ENCODE peak calls at places on chromosomes 16 and 17, in five cellular contexts. G, S, A, I and H are unnamed samples. For H3K36me3, the result is how much of the 10 kb centered on the place peaks cover.

GRCh38 chr17:65712383-65713267 is 151.2 kb upstream of the AXIN2 start:
- DNase-seq in G (no peak), I (peak), S (peak), A (no peak), H (no peak)

GRCh38 chr17:48505788-48506187 is 25.0 kb downstream of the HOXB1 start:
- DNase-seq in S (no peak), I (peak), G (no peak), A (no peak), H (no peak)

GRCh38 chr16:49901711-49902110 is 45.8 kb upstream of the ZNF423 start:
- DNase-seq in G (no peak), A (no peak), S (no peak), I (no peak), H (no peak)

GRCh38 chr16:27646811-27647210 is 96.9 kb downstream of the KATNIP start:
- DNase-seq in G (no peak), A (no peak), I (no peak), S (no peak), H (no peak)

GRCh38 chr17:78106211-78106610 is 22.3 kb downstream of the TMC6 start:
- DNase-seq in G (no peak), S (peak), A (no peak), I (no peak), H (peak)

GRCh38 chr17:37373530-37374159 is 2.1 kb upstream of the C17orf78 start:
- DNase-seq in I (peak), A (peak), G (no peak), S (no peak), H (no peak)

GRCh38 chr17:9254841-9255240 is 233.5 kb downstream of the NTN1 start:
- DNase-seq in A (no peak), G (no peak), S (no peak), I (no peak), H (no peak)

GRCh38 chr17:58403312-58403711 is 14.0 kb downstream of the RNF43 start:
- DNase-seq in G (no peak), I (no peak), S (no peak), A (no peak), H (no peak)

GRCh38 chr17:59627770-59628171 is 8.1 kb downstream of the CLTC start:
- DNase-seq in A (peak), S (no peak), I (no peak), G (no peak), H (no peak)

GRCh38 chr17:77572851-77573250 is 385.7 kb upstream of the TNRC6C start:
- DNase-seq in I (no peak), G (no peak), S (no peak), A (no peak), H (no peak)

GRCh38 chr17:58184308-58184985 is 8.1 kb upstream of the EPX start:
- DNase-seq in I (peak), G (no peak), A (no peak), S (no peak), H (no peak)

GRCh38 chr17:81576621-81577277 is 24.6 kb upstream of the FAAP100 start:
- DNase-seq in A (no peak), I (peak), S (no peak), G (no peak), H (peak)

GRCh38 chr16:10770907-10771306 is 27.3 kb downstream of the NUBP1 start:
- DNase-seq in G (no peak), A (no peak), S (no peak), I (peak), H (no peak)

GRCh38 chr17:45293413-45294211 is 23.2 kb downstream of the MAP3K14 start:
- DNase-seq in A (peak), G (peak), S (peak), I (peak), H (peak)

GRCh38 chr16:75264999-75265910 is 13.8 kb upstream of the BCAR1 start:
- DNase-seq in A (peak), G (peak), S (peak), I (no peak), H (peak)

GRCh38 chr16:50265260-50265659 is 1.1 kb upstream of the ADCY7 start:
- DNase-seq in S (peak), A (no peak), G (peak), I (no peak), H (peak)

GRCh38 chr17:43614560-43614959 is 47.2 kb downstream of the MEOX1 start:
- DNase-seq in A (no peak), S (no peak), G (no peak), I (no peak), H (no peak)

GRCh38 chr17:422196-422930 is 69.8 kb upstream of the RPH3AL start:
- DNase-seq in A (no peak), I (no peak), S (no peak), G (no peak), H (no peak)

GRCh38 chr17:14594690-14595089 is 293.8 kb downstream of the HS3ST3B1 start:
- DNase-seq in A (no peak), S (no peak), G (no peak), I (no peak), H (no peak)

GRCh38 chr17:83196973-83197880 is 117.8 kb downstream of the METRNL start:
- DNase-seq in S (peak), I (no peak), A (no peak), G (peak), H (peak)

GRCh38 chr16:56294014-56294413 is 102.7 kb downstream of the GNAO1 start:
- DNase-seq in S (no peak), I (no peak), G (no peak), A (no peak), H (no peak)

GRCh38 chr16:69089091-69089912 is 16.2 kb upstream of the HAS3 start:
- DNase-seq in A (no peak), S (no peak), G (no peak), I (no peak), H (no peak)

GRCh38 chr16:89043636-89044393 is 49.8 kb upstream of the ACSF3 start:
- DNase-seq in A (no peak), G (peak), I (no peak), S (peak), H (peak)

GRCh38 chr17:2068101-2068518 is 13.2 kb downstream of the HIC1 start:
- DNase-seq in S (peak), I (peak), G (no peak), A (no peak), H (no peak)

DNA sequence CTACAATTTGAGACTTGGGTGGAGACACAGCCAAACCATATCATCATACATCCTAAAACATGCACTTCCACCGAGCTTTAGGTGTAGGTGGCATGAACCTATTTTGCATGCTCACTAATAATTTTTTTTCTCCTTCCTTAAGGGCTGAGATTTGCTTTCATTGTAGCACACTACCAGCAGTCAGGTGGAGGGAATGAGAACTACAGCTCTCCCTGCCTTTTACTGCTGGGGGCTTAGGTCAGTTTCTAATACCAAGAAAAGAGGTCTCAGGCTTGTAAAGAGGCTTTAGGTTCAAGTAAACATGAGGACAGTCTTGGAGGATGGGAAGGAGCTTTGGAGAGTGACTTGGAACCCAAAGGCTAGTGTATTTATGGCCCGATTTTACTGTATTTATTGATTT is 22.0 kb downstream of the CFAP20 start:
- DNase-seq in S (no peak), G (no peak), I (no peak), A (no peak), H (no peak)
- TF ChIP-seq CTCF in S (no peak), G (no peak), I (peak), A (no peak), H (no peak)

GRCh38 chr17:17132746-17133145 is 73.4 kb downstream of the PLD6 start:
- DNase-seq in S (no peak), I (no peak), A (no peak), G (peak), H (no peak)
- H3K36me3 ChIP-seq in S (half or more), I (under half), A (under half), G (under half), H (under half)

GRCh38 chr16:58026139-58026704 is 668 bp downstream of the MMP15 start:
- DNase-seq in I (peak), A (peak), G (peak), S (peak), H (peak)

GRCh38 chr16:58025351-58026138 is at the start of gene MMP15:
- DNase-seq in G (peak), I (peak), A (peak), S (peak), H (peak)

GRCh38 chr16:58026705-58027340 is 1.3 kb downstream of the MMP15 start:
- DNase-seq in I (no peak), G (peak), A (no peak), S (no peak), H (peak)

GRCh38 chr16:58024347-58024672 is 1.2 kb upstream of the MMP15 start:
- DNase-seq in I (no peak), S (no peak), A (no peak), G (no peak), H (no peak)

GRCh38 chr16:58024673-58025350 is 742 bp upstream of the MMP15 start:
- DNase-seq in I (peak), S (no peak), G (peak), A (no peak), H (peak)
- H3K4me3 ChIP-seq in I (peak), S (peak), G (peak), A (peak), H (peak)

DNA sequence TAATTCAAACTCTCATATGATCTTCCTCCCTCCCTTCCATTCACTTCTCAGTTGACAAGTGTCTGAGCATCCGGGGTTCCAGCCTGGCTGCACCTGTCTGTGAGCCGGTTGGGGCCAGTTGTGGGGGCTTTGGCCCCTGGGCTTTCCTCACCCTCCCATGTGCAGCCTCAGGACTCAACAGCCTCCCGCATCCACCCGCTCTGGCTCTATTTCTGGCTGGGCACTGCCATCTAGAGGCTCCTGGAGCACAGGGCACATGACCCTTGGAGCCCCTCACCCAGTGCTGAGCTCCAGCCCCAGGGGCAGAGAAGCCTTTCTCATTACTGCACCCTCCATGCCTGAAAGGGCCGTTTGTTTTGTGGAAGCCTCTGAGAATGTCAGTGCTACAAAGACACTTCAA is 43.3 kb downstream of the HAPSTR1 start:
- DNase-seq in S (peak), G (no peak), I (peak), A (no peak), H (peak)
- TF ChIP-seq CTCF in S (peak), G (peak), I (peak), A (no peak), H (peak)

GRCh38 chr16:2166263-2167080 is 10.9 kb downstream of the TRAF7 start:
- DNase-seq in S (no peak), G (no peak), A (no peak), I (no peak), H (no peak)
- H3K36me3 ChIP-seq in S (under half), G (under half), A (under half), I (under half), H (under half)

GRCh38 chr17:64448665-64449512 is at the start of gene MILR1:
- DNase-seq in A (no peak), G (no peak), I (peak), S (peak), H (no peak)

GRCh38 chr17:64447526-64447925 is 1.4 kb upstream of the MILR1 start:
- DNase-seq in G (no peak), I (no peak), A (no peak), S (no peak), H (no peak)

DNA sequence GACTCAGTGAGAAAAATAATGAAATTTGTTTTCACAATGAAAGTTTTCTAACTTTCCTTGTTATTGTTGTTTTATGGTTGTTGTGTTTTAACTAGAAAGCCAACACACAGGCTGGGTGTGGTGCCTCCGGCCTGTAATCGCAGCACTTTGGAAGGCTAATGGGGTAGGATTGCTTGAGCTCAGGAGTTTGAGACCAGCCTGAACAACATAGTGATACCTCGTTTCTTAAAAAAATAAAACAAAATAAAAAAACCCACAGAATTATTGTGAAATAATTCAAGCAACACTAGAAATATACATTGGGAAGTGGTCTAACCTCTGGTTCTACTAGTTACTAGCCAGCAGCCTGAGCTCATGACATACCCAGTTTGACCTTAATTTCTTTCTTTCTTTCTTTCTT is 630 bp downstream of the MILR1 start:
- DNase-seq in G (no peak), I (peak), A (no peak), S (no peak), H (no peak)
- H3K4me3 ChIP-seq in G (no peak), I (peak), A (no peak), S (no peak), H (no peak)

DNA sequence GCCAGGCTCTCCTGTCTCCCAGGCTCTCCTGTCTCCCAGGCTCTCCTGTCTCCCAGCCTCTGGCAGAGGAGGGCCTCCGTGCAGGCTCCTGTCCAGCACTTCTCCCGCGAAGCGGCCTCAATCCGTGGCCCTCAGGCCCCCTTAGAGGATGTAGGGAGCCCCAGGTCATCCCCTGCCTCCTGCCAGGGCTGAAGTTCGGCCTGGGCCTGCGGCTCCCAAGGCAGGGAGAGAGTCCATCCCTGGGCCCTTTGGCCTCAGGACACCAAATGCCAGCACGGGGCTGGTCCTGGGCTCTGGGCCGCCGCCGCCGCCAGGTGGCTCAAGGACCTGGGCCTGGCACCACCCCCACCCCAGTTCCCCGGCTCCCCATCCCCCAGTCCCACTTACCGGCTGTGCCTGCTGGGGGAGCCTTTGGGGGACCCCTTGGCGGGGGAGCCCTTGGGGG is 370 bp downstream of the EVPL start:
- DNase-seq in I (no peak), A (peak), S (no peak), G (peak), H (no peak)
- TF ChIP-seq CTCF in I (no peak), A (no peak), S (no peak), G (no peak), H (no peak)

GRCh38 chr16:78264642-78265041 is 165.2 kb downstream of the WWOX start:
- DNase-seq in G (no peak), I (no peak), S (no peak), A (no peak), H (no peak)

GRCh38 chr16:78271981-78272380 is 172.5 kb downstream of the WWOX start:
- DNase-seq in S (no peak), G (no peak), A (no peak), I (no peak), H (no peak)

GRCh38 chr16:78274771-78275170 is 175.3 kb downstream of the WWOX start:
- DNase-seq in G (no peak), I (no peak), A (no peak), S (no peak), H (no peak)

GRCh38 chr16:78269251-78269650 is 169.8 kb downstream of the WWOX start:
- DNase-seq in G (no peak), I (no peak), A (no peak), S (no peak), H (no peak)
- H3K36me3 ChIP-seq in G (under half), I (under half), A (under half), S (under half), H (under half)

GRCh38 chr17:73304971-73305786 is 6.6 kb downstream of the CDC42EP4 start:
- DNase-seq in G (peak), S (peak), I (peak), A (no peak), H (peak)
- H3K4me3 ChIP-seq in G (no peak), S (peak), I (peak), A (peak), H (peak)

GRCh38 chr17:39954876-39955275 is 7.9 kb upstream of the GSDMA start:
- DNase-seq in I (no peak), A (no peak), G (no peak), S (no peak), H (no peak)
- TF ChIP-seq CTCF in I (no peak), A (no peak), G (no peak), S (no peak), H (no peak)